ENCODE peak calls at places on chromosomes 3 and 15, in four cellular contexts. One of them, this sample, is unnamed.

GRCh38 chr3:99545941-99546580 is 92.3 kb upstream of the COL8A1 start:
- DNase-seq in endothelial cell: no peak
- DNase-seq in AG09309: no peak
- DNase-seq in pancreas: no peak
- DNase-seq in this sample: no peak

GRCh38 chr3:146709969-146710368 is 104.8 kb upstream of the PLSCR5 start:
- DNase-seq in pancreas: no peak
- DNase-seq in endothelial cell: no peak
- DNase-seq in AG09309: no peak
- DNase-seq in this sample: no peak

GRCh38 chr3:176967525-176967924 is 229.8 kb downstream of the TBL1XR1 start:
- DNase-seq in endothelial cell: no peak
- DNase-seq in AG09309: no peak
- DNase-seq in pancreas: no peak
- DNase-seq in this sample: no peak

GRCh38 chr3:133792171-133792763 is 13.3 kb upstream of the SRPRB start:
- DNase-seq in AG09309: no peak
- DNase-seq in pancreas: no peak
- DNase-seq in endothelial cell: no peak
- DNase-seq in this sample: no peak

GRCh38 chr3:181329024-181329423 is 339.5 kb upstream of the DNAJC19 start:
- DNase-seq in pancreas: no peak
- DNase-seq in endothelial cell: no peak
- DNase-seq in AG09309: no peak
- DNase-seq in this sample: no peak

GRCh38 chr3:64244011-64244942 is 19.0 kb upstream of the PRICKLE2 start:
- DNase-seq in endothelial cell: no peak
- DNase-seq in AG09309: no peak
- DNase-seq in pancreas: no peak
- DNase-seq in this sample: no peak

GRCh38 chr15:52529289-52529929 is 729 bp upstream of the MYO5A start:
- DNase-seq in pancreas: no peak
- DNase-seq in endothelial cell: no peak
- DNase-seq in AG09309: no peak
- DNase-seq in this sample: peak

GRCh38 chr15:88644741-88645140 is 5.9 kb downstream of the ISG20 start:
- DNase-seq in AG09309: no peak
- DNase-seq in endothelial cell: no peak
- DNase-seq in pancreas: no peak
- DNase-seq in this sample: peak

GRCh38 chr3:55309336-55309735 is 177.8 kb downstream of the WNT5A start:
- DNase-seq in AG09309: peak
- DNase-seq in pancreas: no peak
- DNase-seq in endothelial cell: no peak
- DNase-seq in this sample: no peak

GRCh38 chr3:101381809-101382208 is 61.4 kb upstream of the IMPG2 start:
- DNase-seq in AG09309: peak
- DNase-seq in endothelial cell: no peak
- DNase-seq in pancreas: no peak
- DNase-seq in this sample: no peak

GRCh38 chr3:30319713-30320112 is 286.7 kb upstream of the TGFBR2 start:
- DNase-seq in AG09309: no peak
- DNase-seq in endothelial cell: peak
- DNase-seq in pancreas: peak
- DNase-seq in this sample: peak

GRCh38 chr15:52010633-52011595 is 8.1 kb upstream of the MAPK6 start:
- DNase-seq in endothelial cell: no peak
- DNase-seq in pancreas: peak
- DNase-seq in AG09309: peak
- DNase-seq in this sample: peak

GRCh38 chr15:52786436-52787122 is 3.6 kb downstream of the ONECUT1 start:
- DNase-seq in AG09309: no peak
- DNase-seq in pancreas: peak
- DNase-seq in endothelial cell: no peak
- DNase-seq in this sample: no peak

GRCh38 chr15:78037328-78037727 is 40.2 kb downstream of the TBC1D2B start:
- DNase-seq in pancreas: no peak
- DNase-seq in AG09309: no peak
- DNase-seq in endothelial cell: no peak
- DNase-seq in this sample: no peak

GRCh38 chr15:87038404-87038803 is 958.7 kb downstream of the AGBL1 start:
- DNase-seq in endothelial cell: peak
- DNase-seq in pancreas: no peak
- DNase-seq in AG09309: no peak
- DNase-seq in this sample: no peak

GRCh38 chr15:58738051-58738707 is 11.3 kb downstream of the ADAM10 start:
- DNase-seq in endothelial cell: no peak
- DNase-seq in pancreas: no peak
- DNase-seq in AG09309: no peak
- DNase-seq in this sample: no peak

GRCh38 chr15:58147151-58147550 is 9.0 kb downstream of the AQP9 start:
- DNase-seq in AG09309: no peak
- DNase-seq in pancreas: no peak
- DNase-seq in endothelial cell: no peak
- DNase-seq in this sample: no peak

GRCh38 chr3:30124435-30125390 is 481.7 kb upstream of the TGFBR2 start:
- DNase-seq in endothelial cell: no peak
- DNase-seq in AG09309: no peak
- DNase-seq in pancreas: peak
- DNase-seq in this sample: no peak

GRCh38 chr15:42800731-42801474 is 64.0 kb upstream of the CDAN1 start:
- DNase-seq in AG09309: no peak
- DNase-seq in endothelial cell: peak
- DNase-seq in pancreas: no peak
- DNase-seq in this sample: peak

GRCh38 chr3:196947136-196947859 is 5.0 kb upstream of the NCBP2 start:
- DNase-seq in endothelial cell: no peak
- DNase-seq in AG09309: no peak
- DNase-seq in pancreas: no peak
- DNase-seq in this sample: no peak

GRCh38 chr3:14803101-14803980 is 15.4 kb upstream of the FGD5 start:
- DNase-seq in pancreas: no peak
- DNase-seq in endothelial cell: peak
- DNase-seq in AG09309: no peak
- DNase-seq in this sample: peak

GRCh38 chr15:60585743-60586708 is 107.1 kb upstream of the ICE2 start:
- DNase-seq in pancreas: peak
- DNase-seq in AG09309: no peak
- DNase-seq in endothelial cell: peak
- DNase-seq in this sample: peak

GRCh38 chr15:37585966-37586656 is 348.3 kb upstream of the TMCO5A start:
- DNase-seq in AG09309: peak
- DNase-seq in endothelial cell: no peak
- DNase-seq in pancreas: no peak
- DNase-seq in this sample: no peak

GRCh38 chr3:127750226-127751031 is 71.9 kb downstream of the MGLL start:
- DNase-seq in pancreas: no peak
- DNase-seq in endothelial cell: no peak
- DNase-seq in AG09309: peak
- DNase-seq in this sample: peak

GRCh38 chr15:34239151-34239761 is 14.4 kb downstream of the EMC4 start:
- DNase-seq in AG09309: peak
- DNase-seq in pancreas: no peak
- DNase-seq in endothelial cell: no peak
- DNase-seq in this sample: peak

GRCh38 chr15:61421938-61422337 is 192.8 kb upstream of the RORA start:
- DNase-seq in AG09309: no peak
- DNase-seq in endothelial cell: no peak
- DNase-seq in pancreas: no peak
- DNase-seq in this sample: no peak

GRCh38 chr3:79461129-79461792 is 306.5 kb downstream of the ROBO1 start:
- DNase-seq in pancreas: no peak
- DNase-seq in endothelial cell: no peak
- DNase-seq in AG09309: no peak
- DNase-seq in this sample: no peak

GRCh38 chr3:195195321-195196209 is 75.4 kb downstream of the XXYLT1 start:
- DNase-seq in AG09309: no peak
- DNase-seq in endothelial cell: no peak
- DNase-seq in pancreas: no peak
- DNase-seq in this sample: no peak
- TF ChIP-seq CTCF in AG09309: no peak
- TF ChIP-seq CTCF in endothelial cell: no peak
- TF ChIP-seq CTCF in pancreas: no peak
- TF ChIP-seq CTCF in this sample: no peak

GRCh38 chr15:25989327-25989726 is 126.2 kb upstream of the ATP10A start:
- DNase-seq in endothelial cell: peak
- DNase-seq in AG09309: no peak
- DNase-seq in pancreas: no peak
- DNase-seq in this sample: peak
- TF ChIP-seq CTCF in endothelial cell: peak
- TF ChIP-seq CTCF in AG09309: no peak
- TF ChIP-seq CTCF in pancreas: no peak
- TF ChIP-seq CTCF in this sample: no peak

GRCh38 chr3:186600896-186601295 is 12.0 kb upstream of the AHSG start:
- DNase-seq in pancreas: no peak
- DNase-seq in endothelial cell: no peak
- DNase-seq in AG09309: no peak
- DNase-seq in this sample: no peak

GRCh38 chr3:186599785-186600166 is 13.1 kb upstream of the AHSG start:
- DNase-seq in pancreas: no peak
- DNase-seq in AG09309: no peak
- DNase-seq in endothelial cell: no peak
- DNase-seq in this sample: no peak

GRCh38 chr3:186605561-186606545 is 7.0 kb upstream of the AHSG start:
- DNase-seq in endothelial cell: no peak
- DNase-seq in pancreas: no peak
- DNase-seq in AG09309: no peak
- DNase-seq in this sample: no peak

GRCh38 chr3:186605078-186605477 is 7.8 kb upstream of the AHSG start:
- DNase-seq in endothelial cell: no peak
- DNase-seq in pancreas: no peak
- DNase-seq in AG09309: no peak
- DNase-seq in this sample: no peak

GRCh38 chr3:186603159-186603558 is 9.7 kb upstream of the AHSG start:
- DNase-seq in pancreas: no peak
- DNase-seq in AG09309: no peak
- DNase-seq in endothelial cell: no peak
- DNase-seq in this sample: no peak
- TF ChIP-seq CTCF in pancreas: no peak
- TF ChIP-seq CTCF in AG09309: no peak
- TF ChIP-seq CTCF in endothelial cell: no peak
- TF ChIP-seq CTCF in this sample: no peak

GRCh38 chr3:66237551-66237950 is 16.8 kb downstream of the SLC25A26 start:
- DNase-seq in endothelial cell: no peak
- DNase-seq in AG09309: no peak
- DNase-seq in pancreas: no peak
- DNase-seq in this sample: no peak

GRCh38 chr3:66241466-66241865 is 20.7 kb downstream of the SLC25A26 start:
- DNase-seq in endothelial cell: no peak
- DNase-seq in AG09309: no peak
- DNase-seq in pancreas: no peak
- DNase-seq in this sample: no peak

GRCh38 chr3:66239513-66240135 is 18.8 kb downstream of the SLC25A26 start:
- DNase-seq in AG09309: no peak
- DNase-seq in endothelial cell: no peak
- DNase-seq in pancreas: no peak
- DNase-seq in this sample: peak

GRCh38 chr3:66233033-66233432 is 12.2 kb downstream of the SLC25A26 start:
- DNase-seq in AG09309: no peak
- DNase-seq in endothelial cell: no peak
- DNase-seq in pancreas: no peak
- DNase-seq in this sample: no peak

GRCh38 chr3:66236281-66236680 is 15.5 kb downstream of the SLC25A26 start:
- DNase-seq in AG09309: no peak
- DNase-seq in pancreas: no peak
- DNase-seq in endothelial cell: no peak
- DNase-seq in this sample: no peak
- TF ChIP-seq CTCF in AG09309: peak
- TF ChIP-seq CTCF in pancreas: no peak
- TF ChIP-seq CTCF in endothelial cell: peak
- TF ChIP-seq CTCF in this sample: no peak

GRCh38 chr15:28017423-28017924 is 81.6 kb downstream of the OCA2 start:
- DNase-seq in endothelial cell: no peak
- DNase-seq in AG09309: no peak
- DNase-seq in pancreas: no peak
- DNase-seq in this sample: no peak
- TF ChIP-seq CTCF in endothelial cell: peak
- TF ChIP-seq CTCF in AG09309: no peak
- TF ChIP-seq CTCF in pancreas: no peak
- TF ChIP-seq CTCF in this sample: no peak

GRCh38 chr3:32004111-32004790 is 22.7 kb downstream of the ZNF860 start:
- DNase-seq in pancreas: no peak
- DNase-seq in endothelial cell: no peak
- DNase-seq in AG09309: no peak
- DNase-seq in this sample: no peak
- TF ChIP-seq CTCF in pancreas: no peak
- TF ChIP-seq CTCF in endothelial cell: no peak
- TF ChIP-seq CTCF in AG09309: no peak
- TF ChIP-seq CTCF in this sample: no peak

GRCh38 chr3:188518416-188518815 is 364.5 kb downstream of the LPP start:
- DNase-seq in AG09309: no peak
- DNase-seq in endothelial cell: no peak
- DNase-seq in pancreas: no peak
- DNase-seq in this sample: no peak

GRCh38 chr3:188518835-188519452 is 365.0 kb downstream of the LPP start:
- DNase-seq in pancreas: no peak
- DNase-seq in endothelial cell: no peak
- DNase-seq in AG09309: no peak
- DNase-seq in this sample: no peak

GRCh38 chr3:188522115-188522514 is 368.2 kb downstream of the LPP start:
- DNase-seq in AG09309: no peak
- DNase-seq in pancreas: no peak
- DNase-seq in endothelial cell: no peak
- DNase-seq in this sample: no peak

GRCh38 chr3:188523291-188523690 is 369.3 kb downstream of the LPP start:
- DNase-seq in AG09309: no peak
- DNase-seq in pancreas: no peak
- DNase-seq in endothelial cell: no peak
- DNase-seq in this sample: no peak

DNA sequence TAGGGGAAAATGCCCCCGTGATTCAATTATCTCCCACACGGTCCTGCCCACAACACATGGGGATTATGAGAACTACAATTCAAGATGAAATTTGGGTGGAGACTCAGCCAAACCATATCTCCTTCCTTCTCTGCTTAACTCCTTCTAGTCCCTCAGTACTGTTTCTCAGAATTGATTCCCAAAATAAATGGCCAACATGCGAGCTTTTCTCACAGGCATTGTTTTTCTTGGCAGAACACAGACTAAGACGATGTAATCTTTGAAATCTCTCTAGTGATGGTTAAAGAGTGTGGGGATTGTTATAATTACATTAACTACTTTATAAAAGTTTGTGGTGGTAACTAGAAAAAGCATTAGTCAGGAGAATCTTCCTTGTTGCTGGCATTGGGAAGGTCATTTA is 366.5 kb downstream of the LPP start:
- DNase-seq in AG09309: no peak
- DNase-seq in pancreas: no peak
- DNase-seq in endothelial cell: no peak
- DNase-seq in this sample: no peak
- TF ChIP-seq CTCF in AG09309: no peak
- TF ChIP-seq CTCF in pancreas: no peak
- TF ChIP-seq CTCF in endothelial cell: no peak
- TF ChIP-seq CTCF in this sample: no peak

GRCh38 chr3:113275876-113276580 is 64.7 kb downstream of the BOC start:
- DNase-seq in AG09309: peak
- DNase-seq in pancreas: peak
- DNase-seq in endothelial cell: no peak
- DNase-seq in this sample: peak
- TF ChIP-seq CTCF in AG09309: peak
- TF ChIP-seq CTCF in pancreas: no peak
- TF ChIP-seq CTCF in endothelial cell: no peak
- TF ChIP-seq CTCF in this sample: no peak

GRCh38 chr15:65286069-65286703 is 497 bp downstream of the PARP16 start:
- DNase-seq in pancreas: no peak
- DNase-seq in endothelial cell: peak
- DNase-seq in AG09309: no peak
- DNase-seq in this sample: peak
- TF ChIP-seq CTCF in pancreas: no peak
- TF ChIP-seq CTCF in endothelial cell: no peak
- TF ChIP-seq CTCF in AG09309: no peak
- TF ChIP-seq CTCF in this sample: no peak